ENCODE peak calls at places on chromosomes 3 and 15, in five cellular contexts. B is breast epithelium, X is vagina, Q is HepG2, E is stomach. W is an unnamed sample.

GRCh38 chr15:60673918-60674558 is 195.1 kb upstream of the ICE2 start:
- DNase-seq in B (no peak), X (no peak), Q (peak; percentile 13), E (peak; percentile 43), W (no peak)

GRCh38 chr3:38168151-38168987 is 3.0 kb downstream of the OXSR1 start:
- DNase-seq in B (no peak), X (no peak), Q (no peak), E (no peak), W (no peak)

GRCh38 chr3:42688016-42688415 is 2.7 kb downstream of the KLHL40 start:
- DNase-seq in B (no peak), X (no peak), Q (no peak), E (no peak), W (no peak)

GRCh38 chr15:33360876-33361275 is 50.1 kb downstream of the RYR3 start:
- DNase-seq in B (no peak), X (no peak), Q (no peak), E (no peak), W (no peak)

GRCh38 chr3:11591401-11592266 is 52.1 kb downstream of the VGLL4 start:
- DNase-seq in B (peak; percentile 61), X (no peak), Q (peak; percentile 82), E (peak; percentile 54), W (no peak)

GRCh38 chr15:56496635-56497034 is 31.7 kb upstream of the MNS1 start:
- DNase-seq in B (no peak), X (no peak), Q (peak; percentile 60), E (no peak), W (peak; percentile 16)

GRCh38 chr15:81002004-81002253 is 1.2 kb downstream of the TLNRD1 start:
- DNase-seq in B (no peak), X (no peak), Q (no peak), E (no peak), W (peak; percentile 54)

GRCh38 chr3:33145221-33145900 is 31.5 kb downstream of the CRTAP start:
- DNase-seq in B (no peak), X (no peak), Q (no peak), E (no peak), W (no peak)

GRCh38 chr15:59300618-59301139 is 72.0 kb downstream of the MYO1E start:
- DNase-seq in B (no peak), X (no peak), Q (no peak), E (peak; percentile 48), W (no peak)

GRCh38 chr3:15263926-15264325 is 57.9 kb downstream of the CAPN7 start:
- DNase-seq in B (no peak), X (no peak), Q (no peak), E (no peak), W (no peak)
- TF ChIP-seq POLR2AphosphoS5 in B (no peak), X (no peak), Q (no peak), E (no peak), W (no peak)

GRCh38 chr3:24684506-24685023 is 189.9 kb upstream of the THRB start:
- DNase-seq in B (no peak), X (no peak), Q (no peak), E (no peak), W (no peak)

GRCh38 chr3:24686764-24687163 is 192.1 kb upstream of the THRB start:
- DNase-seq in B (no peak), X (no peak), Q (no peak), E (no peak), W (no peak)

GRCh38 chr3:24683090-24683489 is 188.4 kb upstream of the THRB start:
- DNase-seq in B (no peak), X (no peak), Q (peak; percentile 55), E (no peak), W (no peak)

GRCh38 chr3:24682141-24682547 is 187.5 kb upstream of the THRB start:
- DNase-seq in B (no peak), X (no peak), Q (no peak), E (no peak), W (no peak)

DNA sequence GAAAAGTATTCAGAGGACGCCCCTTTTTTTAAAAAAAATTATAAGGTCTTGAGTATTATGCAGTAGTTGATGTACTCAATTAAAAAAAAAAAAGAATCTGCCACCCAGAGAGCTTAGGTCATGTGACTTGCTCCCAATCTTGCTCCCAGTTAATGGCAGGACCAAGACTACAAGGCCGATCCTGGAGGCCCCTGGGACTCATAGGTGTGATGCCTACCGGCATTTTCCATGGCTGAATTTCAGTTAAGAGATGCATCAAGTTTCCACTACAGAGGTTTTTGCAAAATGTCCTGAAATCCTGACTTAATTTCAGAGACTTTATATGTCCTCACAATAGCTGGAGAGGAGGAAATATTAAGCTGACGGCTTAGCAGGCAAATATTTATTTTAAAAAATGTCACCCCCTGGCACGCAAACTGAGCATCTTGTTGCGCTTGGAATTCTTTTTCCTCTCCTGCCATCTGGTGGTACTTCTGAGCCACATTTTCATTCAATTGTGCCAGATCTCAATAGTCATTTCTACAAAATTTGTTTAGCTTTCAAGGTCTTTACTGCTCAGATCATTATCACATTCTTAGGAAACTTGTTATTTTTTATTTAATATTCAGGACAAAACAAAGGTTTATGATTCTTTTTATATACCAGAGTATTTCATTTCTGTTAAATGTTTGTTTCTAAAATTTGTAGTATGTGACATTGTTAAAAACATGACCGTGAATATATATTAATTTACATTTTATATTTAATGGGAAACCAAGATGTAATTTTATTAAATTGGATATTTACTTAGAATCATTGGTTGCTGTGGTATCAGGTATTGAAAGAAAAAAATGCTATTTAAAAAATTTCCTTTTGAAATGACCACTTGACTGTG is 189.1 kb upstream of the THRB start:
- DNase-seq in B (no peak), X (no peak), Q (peak; percentile 26), E (no peak), W (no peak)
- TF ChIP-seq POLR2AphosphoS5 in B (no peak), X (no peak), Q (no peak), E (no peak), W (no peak)

GRCh38 chr15:66294157-66294931 is 976 bp downstream of the DIS3L start:
- DNase-seq in B (no peak), X (no peak), Q (peak; percentile 33), E (no peak), W (peak; percentile 18)

GRCh38 chr15:66294932-66295235 is 1.5 kb downstream of the DIS3L start:
- DNase-seq in B (no peak), X (no peak), Q (no peak), E (no peak), W (no peak)

GRCh38 chr15:66293085-66293418 is 316 bp upstream of the DIS3L start:
- DNase-seq in B (no peak), X (no peak), Q (no peak), E (no peak), W (no peak)

GRCh38 chr15:66292261-66293084 is 895 bp upstream of the DIS3L start:
- DNase-seq in B (no peak), X (no peak), Q (no peak), E (no peak), W (no peak)

GRCh38 chr15:66293419-66294156 is at the start of gene DIS3L:
- DNase-seq in B (no peak), X (no peak), Q (peak; percentile 32), E (peak; percentile 72), W (peak; percentile 72)
- TF ChIP-seq POLR2AphosphoS5 in B (no peak), X (no peak), Q (peak; percentile 54), E (no peak), W (no peak)

DNA sequence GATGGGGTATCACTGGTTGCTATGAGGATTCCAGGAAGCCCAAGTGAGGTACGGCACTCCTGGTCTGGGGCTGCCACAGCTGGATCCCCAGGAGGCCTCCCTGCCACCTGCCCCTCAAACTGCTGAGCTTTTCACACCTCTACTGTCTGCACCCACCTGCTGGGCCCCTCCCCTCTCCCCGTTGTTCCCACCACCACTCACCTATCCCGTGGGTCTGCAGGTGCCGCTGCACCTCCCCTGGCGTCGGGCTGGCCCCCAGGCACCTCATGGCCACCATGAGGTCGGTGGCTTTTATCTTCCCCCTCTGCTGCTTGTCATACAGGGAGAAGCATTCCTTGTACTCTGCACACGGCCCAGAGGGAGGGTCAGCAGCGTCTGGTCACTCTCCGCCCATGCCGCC is 5.8 kb downstream of the CALML4 start:
- DNase-seq in B (no peak), X (no peak), Q (no peak), E (no peak), W (no peak)
- TF ChIP-seq POLR2AphosphoS5 in B (no peak), X (no peak), Q (no peak), E (no peak), W (peak; percentile 46)

W was measured in GM12892.